ENCODE peak calls at places on chromosomes 1 and 21, in four cellular contexts. G is mammary epithelial cell; H is CD8-positive, alpha-beta T cell; I is RWPE1. E is an unnamed sample.

GRCh38 chr1:151193304-151193703 is 3.3 kb upstream of the VPS72 start:
- DNase-seq in H (no peak), G (no peak), I (no peak), E (no peak)

GRCh38 chr21:19340303-19340702 is 936.7 kb upstream of the TMPRSS15 start:
- DNase-seq in G (no peak), H (no peak), I (no peak), E (no peak)

GRCh38 chr21:46021978-46022544 is 40.5 kb downstream of the COL6A1 start:
- DNase-seq in H (no peak), G (no peak), I (no peak), E (no peak)

GRCh38 chr1:3697104-3697503 is 44.8 kb downstream of the TP73 start:
- DNase-seq in G (no peak), H (no peak), I (no peak), E (no peak)

GRCh38 chr1:63368131-63368530 is 704 bp downstream of the ALG6 start:
- DNase-seq in I (peak; percentile 13), H (no peak), G (no peak), E (no peak)

GRCh38 chr1:209363112-209363511 is 220.4 kb upstream of the CAMK1G start:
- DNase-seq in H (no peak), I (no peak), G (peak; percentile 19), E (no peak)

GRCh38 chr1:246907472-246907871 is 24.3 kb downstream of the AHCTF1 start:
- DNase-seq in H (no peak), I (no peak), G (peak; percentile 5), E (no peak)

GRCh38 chr1:38115251-38115650 is 68.7 kb upstream of the POU3F1 start:
- DNase-seq in H (no peak), I (no peak), G (no peak), E (no peak)

GRCh38 chr1:206544562-206545257 is 37.4 kb downstream of the RASSF5 start:
- DNase-seq in H (peak; percentile 81), G (peak; percentile 31), I (peak; percentile 89), E (no peak)

GRCh38 chr1:67572594-67573221 is 112.3 kb upstream of the GADD45A start:
- DNase-seq in H (no peak), I (no peak), G (peak; percentile 88), E (peak; percentile 98)

GRCh38 chr1:23481904-23482303 is 2.1 kb downstream of the ASAP3 start:
- DNase-seq in I (no peak), G (no peak), H (no peak), E (no peak)

GRCh38 chr1:114122891-114123621 is 30.6 kb downstream of the SYT6 start:
- DNase-seq in H (no peak), I (peak; percentile 78), G (peak; percentile 83), E (peak; percentile 59)

GRCh38 chr1:113675299-113675698 is 84.0 kb downstream of the PHTF1 start:
- DNase-seq in H (no peak), I (no peak), G (peak; percentile 41), E (peak; percentile 5)

GRCh38 chr1:66944330-66945274 is 19.8 kb downstream of the MIER1 start:
- DNase-seq in G (peak; percentile 86), H (no peak), I (no peak), E (peak; percentile 57)

GRCh38 chr1:99279525-99279924 is 15.2 kb downstream of the PLPPR4 start:
- DNase-seq in I (no peak), G (no peak), H (no peak), E (no peak)

GRCh38 chr1:53338410-53338809 is 10.5 kb upstream of the LRP8 start:
- DNase-seq in I (no peak), G (no peak), H (no peak), E (no peak)

GRCh38 chr21:32135401-32136363 is 143.2 kb downstream of the MIS18A start:
- DNase-seq in G (no peak), H (no peak), I (no peak), E (no peak)

GRCh38 chr1:186792870-186793581 is 35.7 kb upstream of the PLA2G4A start:
- DNase-seq in H (no peak), I (peak; percentile 51), G (peak; percentile 80), E (peak; percentile 22)

GRCh38 chr1:156402621-156403020 is 33.6 kb downstream of the RHBG start:
- DNase-seq in G (no peak), I (no peak), H (no peak), E (no peak)

GRCh38 chr1:156399355-156400125 is 30.5 kb downstream of the RHBG start:
- DNase-seq in H (no peak), G (no peak), I (no peak), E (no peak)

GRCh38 chr1:156401175-156401574 is 32.2 kb downstream of the RHBG start:
- DNase-seq in H (no peak), I (no peak), G (no peak), E (no peak)

GRCh38 chr1:156400191-156400920 is 31.3 kb downstream of the RHBG start:
- DNase-seq in I (no peak), H (no peak), G (no peak), E (no peak)

GRCh38 chr1:156401681-156402081 is 32.7 kb downstream of the RHBG start:
- DNase-seq in H (no peak), G (no peak), I (no peak), E (no peak)
- H3K27ac ChIP-seq in H (no peak overlapping the region), G (no peak overlapping the region), I (no peak overlapping the region), E (no peak overlapping the region)

GRCh38 chr1:6587261-6588005 is 7.6 kb downstream of the ZBTB48 start:
- DNase-seq in G (peak; percentile 63), I (peak; percentile 41), H (no peak), E (no peak)

GRCh38 chr1:6590046-6590445 is 10.3 kb downstream of the ZBTB48 start:
- DNase-seq in G (no peak), I (no peak), H (no peak), E (no peak)

GRCh38 chr1:6588128-6588892 is 8.5 kb downstream of the ZBTB48 start:
- DNase-seq in G (peak; percentile 76), I (peak; percentile 37), H (no peak), E (no peak)

GRCh38 chr1:6591222-6591621 is 11.4 kb downstream of the ZBTB48 start:
- DNase-seq in I (no peak), G (no peak), H (no peak), E (no peak)

DNA sequence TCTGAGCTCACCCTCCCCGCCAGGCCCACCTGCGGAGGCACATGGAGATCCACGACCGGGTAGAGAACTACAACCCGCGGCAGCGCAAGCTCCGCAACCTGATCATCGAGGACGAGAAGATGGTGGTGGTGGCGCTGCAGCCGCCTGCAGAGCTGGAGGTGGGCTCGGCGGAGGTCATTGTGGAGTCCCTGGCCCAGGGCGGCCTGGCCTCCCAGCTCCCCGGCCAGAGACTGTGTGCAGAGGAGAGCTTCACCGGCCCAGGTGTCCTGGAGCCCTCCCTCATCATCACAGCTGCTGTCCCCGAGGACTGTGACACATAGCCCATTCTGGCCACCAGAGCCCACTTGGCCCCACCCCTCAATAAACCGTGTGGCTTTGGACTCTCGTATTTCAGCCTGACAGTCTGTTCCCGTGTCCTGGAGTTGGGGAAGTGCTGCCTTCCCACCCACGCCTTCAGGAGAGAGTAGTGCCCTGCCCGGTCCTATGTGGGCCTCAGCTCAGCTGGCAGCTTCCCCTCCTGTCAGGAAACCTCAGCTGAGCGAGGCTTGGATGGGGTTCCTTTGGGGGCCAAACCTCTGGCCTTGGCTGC is 9.2 kb downstream of the ZBTB48 start:
- DNase-seq in I (no peak), G (no peak), H (no peak), E (no peak)
- H3K27ac ChIP-seq in I (peak overlapping the region; percentile 98), G (peak overlapping the region; percentile 10), H (no peak overlapping the region), E (peak overlapping the region; percentile 53)

DNA sequence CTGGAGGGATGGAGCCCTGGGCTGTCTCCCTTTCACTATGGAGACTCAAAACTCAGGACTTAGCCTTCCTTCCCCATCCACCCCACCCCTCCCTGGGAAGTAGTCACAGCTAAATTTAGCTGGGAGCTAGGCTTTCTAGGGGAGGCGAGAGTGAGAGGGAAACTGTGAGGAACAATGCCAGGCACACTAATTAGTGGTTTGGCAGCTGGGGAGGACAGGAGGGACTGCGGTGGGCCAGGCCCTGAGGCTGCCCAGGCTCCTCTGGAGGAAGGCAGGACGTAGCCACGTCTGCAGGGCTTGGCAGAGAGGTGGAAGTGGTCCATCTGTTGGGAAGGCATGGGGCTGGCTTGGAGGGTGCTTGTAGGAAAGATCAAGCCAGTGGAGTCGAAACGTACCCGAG is 121.3 kb downstream of the HMGB4 start:
- DNase-seq in I (no peak), G (no peak), H (no peak), E (no peak)
- H3K27ac ChIP-seq in I (no peak overlapping the region), G (no peak overlapping the region), H (no peak overlapping the region), E (no peak overlapping the region)

GRCh38 chr1:30911061-30911954 is 2.8 kb upstream of the SDC3 start:
- DNase-seq in G (peak; percentile 64), I (peak; percentile 86), H (peak; percentile 34), E (peak; percentile 20)

GRCh38 chr1:30907641-30908445 is 715 bp downstream of the SDC3 start:
- DNase-seq in G (no peak), H (no peak), I (no peak), E (no peak)

GRCh38 chr1:30908446-30908885 is at the start of gene SDC3:
- DNase-seq in G (no peak), I (peak; percentile 35), H (no peak), E (no peak)

GRCh38 chr1:30907390-30907640 is 1.2 kb downstream of the SDC3 start:
- DNase-seq in I (no peak), G (no peak), H (no peak), E (no peak)

DNA sequence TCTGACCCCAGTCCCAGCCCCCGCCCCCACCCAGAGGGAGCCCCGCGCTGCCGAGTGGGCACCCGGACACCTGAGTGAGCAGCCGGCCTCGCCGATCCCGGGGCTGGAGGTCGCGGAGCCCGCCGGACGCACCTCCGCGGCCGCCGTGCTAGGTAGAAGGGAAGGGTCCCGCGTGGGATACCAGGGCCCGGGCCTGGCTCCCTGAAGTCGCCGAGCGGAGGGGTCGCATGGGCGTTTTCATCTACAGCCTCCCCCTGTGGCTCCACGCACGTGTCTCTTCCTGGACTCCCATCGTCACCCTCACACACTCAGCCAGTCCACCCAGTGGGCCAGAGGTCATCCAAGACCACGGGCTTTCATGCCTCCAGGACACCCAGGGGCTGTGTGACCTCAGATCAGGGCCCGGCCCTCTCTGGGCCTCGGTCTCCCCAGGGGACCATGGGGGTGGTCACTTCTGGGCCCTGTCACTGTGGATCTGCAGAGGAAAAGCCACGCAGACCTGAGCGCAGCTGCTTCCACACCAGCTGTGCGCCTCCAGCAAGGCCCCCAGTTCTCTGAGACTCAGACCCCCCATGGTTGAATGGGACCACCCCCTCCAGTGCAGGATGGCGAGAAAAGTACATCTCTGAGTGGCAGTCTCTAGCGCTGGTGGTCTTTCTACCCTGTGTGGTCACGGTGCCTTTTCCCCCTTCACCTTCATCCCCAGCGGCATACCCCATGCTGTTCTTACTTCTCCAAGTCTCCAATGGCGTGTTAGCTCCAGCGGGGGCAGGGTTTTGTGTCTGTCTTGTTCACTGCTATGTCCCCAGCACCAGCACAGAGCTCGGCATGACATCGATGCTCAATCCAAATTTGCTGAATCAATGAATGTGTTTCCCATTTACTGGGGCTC is 574 bp upstream of the SDC3 start:
- DNase-seq in G (no peak), I (no peak), H (no peak), E (no peak)
- H3K27ac ChIP-seq in G (no peak overlapping the region), I (peak overlapping the region; percentile 34), H (no peak overlapping the region), E (no peak overlapping the region)

GRCh38 chr1:184534690-184535089 is 147.9 kb downstream of the C1orf21 start:
- DNase-seq in I (no peak), G (no peak), H (no peak), E (no peak)
- H3K27ac ChIP-seq in I (no peak overlapping the region), G (no peak overlapping the region), H (no peak overlapping the region), E (no peak overlapping the region)

DNA sequence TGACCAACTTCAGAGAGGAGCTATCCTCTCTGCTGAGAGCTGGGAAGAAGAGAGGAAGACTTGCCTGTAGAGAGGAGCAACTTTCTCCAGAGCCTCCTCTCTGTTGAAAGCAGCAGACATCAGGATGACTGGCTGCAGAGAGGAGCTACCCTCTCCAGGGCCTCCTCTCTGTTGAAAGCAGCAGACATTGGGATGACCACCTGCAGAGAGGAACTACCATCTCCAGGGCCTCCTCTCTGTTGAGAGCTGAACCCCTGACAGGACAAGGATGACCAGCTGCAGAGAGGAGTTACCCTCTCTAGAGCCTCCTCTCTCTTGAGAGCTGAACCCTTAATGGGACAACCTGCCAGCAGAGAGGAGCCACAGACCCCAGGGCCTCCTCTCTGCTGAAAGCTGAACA is 83.0 kb upstream of the GJB5 start:
- DNase-seq in I (no peak), H (no peak), G (no peak), E (no peak)
- H3K27ac ChIP-seq in I (no peak overlapping the region), H (no peak overlapping the region), G (no peak overlapping the region), E (no peak overlapping the region)

E was measured in epithelial cell of prostate.